ENCODE peak calls at places on chromosome 16, in four cellular contexts. One of them, this sample, is unnamed.

GRCh38 chr16:66135376-66135775 is 231.1 kb upstream of the CDH5 start:
- DNase-seq in cardiac fibroblast: peak; percentile 72
- DNase-seq in testis: peak; percentile 60
- DNase-seq in AG09309: no peak
- DNase-seq in this sample: no peak

GRCh38 chr16:71352963-71353460 is 5.5 kb upstream of the CALB2 start:
- DNase-seq in AG09309: no peak
- DNase-seq in cardiac fibroblast: no peak
- DNase-seq in testis: no peak
- DNase-seq in this sample: no peak

GRCh38 chr16:14111713-14112538 is 40.8 kb downstream of the MRTFB start:
- DNase-seq in AG09309: no peak
- DNase-seq in cardiac fibroblast: peak; percentile 39
- DNase-seq in testis: peak; percentile 54
- DNase-seq in this sample: no peak

GRCh38 chr16:30535777-30536190 is 1.1 kb upstream of the ZNF747 start:
- DNase-seq in cardiac fibroblast: peak; percentile 82
- DNase-seq in AG09309: no peak
- DNase-seq in testis: peak; percentile 90
- DNase-seq in this sample: no peak

GRCh38 chr16:67967183-67967955 is 1.1 kb downstream of the SLC12A4 start:
- DNase-seq in cardiac fibroblast: no peak
- DNase-seq in AG09309: no peak
- DNase-seq in testis: no peak
- DNase-seq in this sample: peak; percentile 20

GRCh38 chr16:4828567-4829320 is 18.3 kb downstream of the GLYR1 start:
- DNase-seq in cardiac fibroblast: no peak
- DNase-seq in AG09309: no peak
- DNase-seq in testis: no peak
- DNase-seq in this sample: no peak

GRCh38 chr16:70634861-70635260 is 11.5 kb upstream of the IL34 start:
- DNase-seq in cardiac fibroblast: peak; percentile 65
- DNase-seq in testis: no peak
- DNase-seq in AG09309: no peak
- DNase-seq in this sample: no peak

GRCh38 chr16:48421741-48422140 is 36.5 kb upstream of the SIAH1 start:
- DNase-seq in testis: no peak
- DNase-seq in AG09309: no peak
- DNase-seq in cardiac fibroblast: no peak
- DNase-seq in this sample: no peak

GRCh38 chr16:46721885-46722284 is 26.3 kb downstream of the MYLK3 start:
- DNase-seq in cardiac fibroblast: no peak
- DNase-seq in testis: no peak
- DNase-seq in AG09309: no peak
- DNase-seq in this sample: no peak

GRCh38 chr16:28572659-28573510 is 19.2 kb downstream of the SGF29 start:
- DNase-seq in cardiac fibroblast: peak; percentile 39
- DNase-seq in AG09309: no peak
- DNase-seq in testis: peak; percentile 94
- DNase-seq in this sample: no peak

GRCh38 chr16:50731130-50731988 is 10.5 kb upstream of the CYLD start:
- DNase-seq in cardiac fibroblast: no peak
- DNase-seq in testis: no peak
- DNase-seq in AG09309: no peak
- DNase-seq in this sample: no peak

GRCh38 chr16:89922477-89922883 is 662 bp upstream of the TUBB3 start:
- DNase-seq in testis: peak; percentile 81
- DNase-seq in cardiac fibroblast: peak; percentile 93
- DNase-seq in AG09309: peak; percentile 73
- DNase-seq in this sample: peak; percentile 85

GRCh38 chr16:74862743-74863244 is 88.2 kb upstream of the FA2H start:
- DNase-seq in cardiac fibroblast: peak; percentile 58
- DNase-seq in AG09309: no peak
- DNase-seq in testis: no peak
- DNase-seq in this sample: no peak

GRCh38 chr16:66480265-66481080 is 53.4 kb downstream of the BEAN1 start:
- DNase-seq in testis: no peak
- DNase-seq in AG09309: no peak
- DNase-seq in cardiac fibroblast: no peak
- DNase-seq in this sample: no peak

GRCh38 chr16:23917621-23918020 is 81.8 kb downstream of the PRKCB start:
- DNase-seq in AG09309: no peak
- DNase-seq in cardiac fibroblast: no peak
- DNase-seq in testis: no peak
- DNase-seq in this sample: no peak

GRCh38 chr16:12899529-12900168 is 1.7 kb upstream of the SHISA9 start:
- DNase-seq in testis: no peak
- DNase-seq in AG09309: no peak
- DNase-seq in cardiac fibroblast: no peak
- DNase-seq in this sample: no peak

GRCh38 chr16:57640612-57641011 is 12.2 kb downstream of the ADGRG1 start:
- DNase-seq in cardiac fibroblast: no peak
- DNase-seq in AG09309: no peak
- DNase-seq in testis: peak; percentile 69
- DNase-seq in this sample: no peak

GRCh38 chr16:49024896-49025295 is 256.7 kb downstream of the CBLN1 start:
- DNase-seq in cardiac fibroblast: no peak
- DNase-seq in AG09309: no peak
- DNase-seq in testis: no peak
- DNase-seq in this sample: no peak

GRCh38 chr16:2483160-2483559 is 8.2 kb downstream of the TBC1D24 start:
- DNase-seq in testis: no peak
- DNase-seq in cardiac fibroblast: no peak
- DNase-seq in AG09309: no peak
- DNase-seq in this sample: no peak

GRCh38 chr16:49596119-49596518 is 222.5 kb downstream of the C16orf78 start:
- DNase-seq in cardiac fibroblast: peak; percentile 56
- DNase-seq in testis: no peak
- DNase-seq in AG09309: no peak
- DNase-seq in this sample: no peak

GRCh38 chr16:81621496-81621895 is 157.6 kb upstream of the PLCG2 start:
- DNase-seq in testis: no peak
- DNase-seq in cardiac fibroblast: no peak
- DNase-seq in AG09309: no peak
- DNase-seq in this sample: no peak

GRCh38 chr16:10528635-10529034 is 51.8 kb downstream of the EMP2 start:
- DNase-seq in testis: no peak
- DNase-seq in cardiac fibroblast: no peak
- DNase-seq in AG09309: no peak
- DNase-seq in this sample: no peak

GRCh38 chr16:77403732-77404131 is 31.1 kb downstream of the ADAMTS18 start:
- DNase-seq in cardiac fibroblast: no peak
- DNase-seq in AG09309: no peak
- DNase-seq in testis: no peak
- DNase-seq in this sample: no peak

GRCh38 chr16:77409311-77409710 is 25.5 kb downstream of the ADAMTS18 start:
- DNase-seq in cardiac fibroblast: no peak
- DNase-seq in AG09309: no peak
- DNase-seq in testis: no peak
- DNase-seq in this sample: no peak

GRCh38 chr16:77408607-77409006 is 26.2 kb downstream of the ADAMTS18 start:
- DNase-seq in cardiac fibroblast: no peak
- DNase-seq in testis: no peak
- DNase-seq in AG09309: no peak
- DNase-seq in this sample: no peak

GRCh38 chr16:77404823-77405222 is 30.0 kb downstream of the ADAMTS18 start:
- DNase-seq in testis: no peak
- DNase-seq in cardiac fibroblast: no peak
- DNase-seq in AG09309: no peak
- DNase-seq in this sample: no peak

DNA sequence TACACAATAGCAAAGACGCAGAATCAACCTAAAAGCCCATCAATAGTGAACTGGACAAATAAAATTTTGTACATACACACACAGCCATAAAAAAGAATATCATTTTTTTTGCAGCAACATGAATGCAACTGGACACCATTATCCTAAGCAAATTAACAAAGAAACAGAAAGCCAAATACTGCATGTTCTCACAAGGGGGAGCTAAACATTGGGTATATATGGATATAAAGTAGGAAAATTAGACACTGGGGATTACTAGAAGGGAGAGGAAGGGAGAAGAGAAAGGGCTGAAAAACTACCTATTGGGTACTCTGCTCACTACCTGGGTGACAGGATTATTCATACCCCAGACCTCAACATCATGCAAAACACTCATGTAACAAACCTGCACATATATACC is 28.2 kb downstream of the ADAMTS18 start:
- DNase-seq in testis: no peak
- DNase-seq in cardiac fibroblast: no peak
- DNase-seq in AG09309: no peak
- DNase-seq in this sample: no peak
- TF ChIP-seq CTCF in testis: no peak
- TF ChIP-seq CTCF in cardiac fibroblast: peak; percentile 41
- TF ChIP-seq CTCF in AG09309: peak; percentile 30
- TF ChIP-seq CTCF in this sample: peak; percentile 61

GRCh38 chr16:25692307-25692706 is 548 bp downstream of the HS3ST4 start:
- DNase-seq in AG09309: no peak
- DNase-seq in cardiac fibroblast: no peak
- DNase-seq in testis: no peak
- DNase-seq in this sample: no peak

GRCh38 chr16:25691519-25692091 is at the start of gene HS3ST4:
- DNase-seq in testis: peak; percentile 19
- DNase-seq in cardiac fibroblast: no peak
- DNase-seq in AG09309: no peak
- DNase-seq in this sample: no peak

GRCh38 chr16:25690563-25691143 is 1.1 kb upstream of the HS3ST4 start:
- DNase-seq in AG09309: no peak
- DNase-seq in cardiac fibroblast: no peak
- DNase-seq in testis: no peak
- DNase-seq in this sample: no peak

GRCh38 chr16:25692734-25693508 is 1.2 kb downstream of the HS3ST4 start:
- DNase-seq in cardiac fibroblast: no peak
- DNase-seq in AG09309: no peak
- DNase-seq in testis: no peak
- DNase-seq in this sample: no peak

DNA sequence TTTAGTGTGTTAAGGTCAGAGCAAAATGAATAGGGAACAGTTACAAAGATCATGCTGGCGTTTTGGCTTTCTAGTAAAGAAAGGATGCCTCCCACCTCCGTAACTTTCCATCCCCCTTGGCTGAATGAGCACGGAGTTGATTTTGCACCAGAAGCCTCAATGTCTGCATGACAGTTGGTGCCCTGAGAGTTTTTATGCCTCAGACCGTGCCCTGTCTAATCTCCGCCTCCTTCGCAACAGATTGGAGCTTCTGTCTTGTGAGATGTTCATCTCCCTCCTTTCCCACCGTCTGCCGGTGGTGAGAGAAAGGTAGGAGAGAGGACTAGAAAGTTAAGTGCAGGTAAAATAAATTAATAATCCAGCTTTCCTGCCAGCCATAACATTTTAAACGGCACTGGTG is 1.9 kb downstream of the HS3ST4 start:
- DNase-seq in AG09309: no peak
- DNase-seq in cardiac fibroblast: no peak
- DNase-seq in testis: no peak
- DNase-seq in this sample: no peak
- H3K4me3 ChIP-seq in AG09309: no peak overlapping the region
- H3K4me3 ChIP-seq in cardiac fibroblast: no peak overlapping the region
- H3K4me3 ChIP-seq in testis: peak overlapping the region; percentile 38
- H3K4me3 ChIP-seq in this sample: no peak overlapping the region

GRCh38 chr16:401468-402348 is at the start of gene DECR2:
- DNase-seq in AG09309: no peak
- DNase-seq in cardiac fibroblast: peak; percentile 94
- DNase-seq in testis: peak; percentile 97
- DNase-seq in this sample: no peak
- TF ChIP-seq CTCF in AG09309: peak; percentile 32
- TF ChIP-seq CTCF in cardiac fibroblast: no peak
- TF ChIP-seq CTCF in testis: no peak
- TF ChIP-seq CTCF in this sample: peak; percentile 42

DNA sequence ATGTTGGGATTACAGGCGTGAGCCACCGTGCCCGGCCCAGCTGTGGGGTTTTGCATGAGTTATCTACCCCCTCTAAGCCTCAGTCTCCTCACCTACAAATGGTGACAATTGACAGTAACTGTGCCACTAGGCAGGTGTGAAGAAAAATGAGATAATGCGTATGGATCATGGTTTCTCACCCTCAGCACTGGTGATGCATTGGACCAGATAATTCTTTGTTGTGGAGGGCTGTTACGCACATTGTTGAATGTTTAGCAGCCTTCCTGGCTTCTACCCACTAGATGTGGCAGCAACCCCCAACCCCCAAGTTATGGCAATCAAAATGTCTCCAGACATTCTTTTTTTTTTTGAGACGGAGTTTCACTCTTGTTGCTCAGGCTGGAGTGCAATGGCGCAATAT is 9.0 kb upstream of the HAPSTR1 start:
- DNase-seq in cardiac fibroblast: no peak
- DNase-seq in testis: no peak
- DNase-seq in AG09309: no peak
- DNase-seq in this sample: no peak
- H3K4me3 ChIP-seq in cardiac fibroblast: no peak overlapping the region
- H3K4me3 ChIP-seq in testis: no peak overlapping the region
- H3K4me3 ChIP-seq in AG09309: no peak overlapping the region
- H3K4me3 ChIP-seq in this sample: no peak overlapping the region

DNA sequence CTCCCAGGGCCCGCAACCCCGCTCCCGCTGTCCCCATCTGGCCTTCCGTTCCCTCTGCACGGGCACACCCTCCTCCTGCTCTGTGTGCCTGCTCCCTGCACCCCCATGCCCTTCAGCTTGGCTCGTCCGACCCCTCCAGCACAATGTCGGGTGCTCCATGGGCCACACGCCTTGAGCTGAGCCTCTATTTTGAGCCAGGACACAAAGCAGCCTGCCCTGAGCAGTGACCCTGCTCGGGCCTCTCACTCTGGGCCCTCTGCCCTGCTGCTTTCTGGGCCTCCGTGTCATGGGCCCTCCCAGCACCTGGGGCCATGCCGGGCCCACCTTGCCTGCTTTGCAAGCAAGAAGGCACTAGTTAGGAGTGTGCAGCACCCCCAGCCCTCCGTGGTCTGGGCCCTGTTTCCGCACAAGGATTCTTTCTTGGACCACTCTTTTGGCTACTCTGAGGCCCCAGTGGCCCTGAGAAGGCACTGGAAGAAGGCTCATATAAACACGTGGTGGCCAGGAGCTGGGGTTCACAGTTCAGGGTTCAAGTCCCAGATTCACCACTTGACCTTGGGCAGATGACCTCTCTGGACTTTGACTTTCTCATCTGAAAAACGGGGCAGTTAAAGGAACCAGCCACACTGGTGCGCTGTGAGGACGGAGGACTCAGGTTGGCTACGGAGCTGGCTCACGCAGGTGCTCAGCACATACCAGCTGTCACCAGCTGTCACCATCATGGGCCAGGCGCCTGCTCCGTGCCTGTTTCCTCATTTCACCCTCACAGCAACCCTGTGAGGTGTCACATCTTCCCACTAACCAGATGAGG is 166.1 kb upstream of the GSE1 start:
- DNase-seq in cardiac fibroblast: no peak
- DNase-seq in AG09309: no peak
- DNase-seq in testis: no peak
- DNase-seq in this sample: no peak
- TF ChIP-seq CTCF in cardiac fibroblast: no peak
- TF ChIP-seq CTCF in AG09309: no peak
- TF ChIP-seq CTCF in testis: no peak
- TF ChIP-seq CTCF in this sample: no peak